ENCODE peak calls at places on chromosomes 7 and 10, in seven cellular contexts. T is NCI-H774; J is activated T-cell treated with anti-CD3 and anti-CD28 coated beads, Interleukin-2, amount 50 U/mL, for 24 hours; B is coronary artery; H is SW 1271; O is OCI-M1; G is IMR-90. F is an unnamed sample.

GRCh38 chr10:13885238-13885990 is 298.6 kb downstream of the PRPF18 start:
- DNase-seq in T (no peak), J (no peak), B (no peak), H (no peak), O (no peak), G (no peak), F (no peak)

GRCh38 chr10:43128958-43129706 is 9.1 kb upstream of the CSGALNACT2 start:
- DNase-seq in T (no peak), J (no peak), B (no peak), H (peak), O (peak), G (peak), F (no peak)

GRCh38 chr10:102775201-102775972 is 31.6 kb downstream of the WBP1L start:
- DNase-seq in T (no peak), J (no peak), B (peak), H (no peak), O (no peak), G (peak), F (no peak)

GRCh38 chr10:29617880-29618340 is 16.9 kb downstream of the SVIL start:
- DNase-seq in T (no peak), J (no peak), B (no peak), H (no peak), O (no peak), G (no peak), F (no peak)

GRCh38 chr7:100367676-100368613 is 5.3 kb upstream of the PILRA start:
- DNase-seq in T (no peak), J (no peak), B (no peak), H (no peak), O (no peak), G (no peak), F (no peak)

GRCh38 chr7:44469461-44469860 is 21.0 kb downstream of the NUDCD3 start:
- DNase-seq in T (no peak), J (no peak), B (no peak), H (no peak), O (no peak), G (no peak), F (no peak)

GRCh38 chr7:80940539-80941205 is 21.8 kb upstream of the SEMA3C start:
- DNase-seq in T (no peak), J (no peak), B (no peak), H (no peak), O (no peak), G (peak), F (no peak)

GRCh38 chr10:73186266-73186665 is 18.3 kb downstream of the FAM149B1 start:
- DNase-seq in T (no peak), J (no peak), B (no peak), H (no peak), O (no peak), G (no peak), F (no peak)

GRCh38 chr7:155227004-155227787 is 70.5 kb upstream of the INSIG1 start:
- DNase-seq in T (no peak), J (no peak), B (no peak), H (no peak), O (no peak), G (no peak), F (no peak)

GRCh38 chr7:104979167-104979841 is 34.7 kb upstream of the KMT2E start:
- DNase-seq in T (no peak), J (no peak), B (no peak), H (no peak), O (peak), G (peak), F (no peak)

GRCh38 chr10:19658131-19658530 is 158.1 kb upstream of the PLXDC2 start:
- DNase-seq in T (no peak), J (no peak), B (no peak), H (no peak), O (no peak), G (peak), F (no peak)

GRCh38 chr7:116311816-116312471 is 101.6 kb downstream of the TES start:
- DNase-seq in T (no peak), J (no peak), B (no peak), H (no peak), O (no peak), G (peak), F (no peak)

GRCh38 chr7:157769870-157770213 is 433.0 kb downstream of the DNAJB6 start:
- DNase-seq in T (no peak), J (no peak), B (no peak), H (no peak), O (no peak), G (no peak), F (no peak)

GRCh38 chr7:140534743-140535142 is 55.4 kb upstream of the MKRN1 start:
- DNase-seq in T (no peak), J (no peak), B (no peak), H (no peak), O (no peak), G (no peak), F (no peak)

GRCh38 chr7:143367972-143368371 is 5.5 kb upstream of the FAM131B start:
- DNase-seq in T (no peak), J (peak), B (no peak), H (no peak), O (no peak), G (no peak), F (no peak)

GRCh38 chr10:33041783-33042437 is 83.9 kb upstream of the ITGB1 start:
- DNase-seq in T (no peak), J (no peak), B (no peak), H (no peak), O (no peak), G (no peak), F (no peak)

GRCh38 chr7:22578048-22578770 is 78.2 kb upstream of the STEAP1B start:
- DNase-seq in T (no peak), J (no peak), B (no peak), H (peak), O (peak), G (peak), F (no peak)

GRCh38 chr7:24828871-24829661 is 71.8 kb upstream of the GSDME start:
- DNase-seq in T (no peak), J (no peak), B (no peak), H (peak), O (peak), G (no peak), F (peak)

GRCh38 chr7:82247814-82248433 is 195.7 kb downstream of the CACNA2D1 start:
- DNase-seq in T (no peak), J (no peak), B (no peak), H (peak), O (peak), G (peak), F (no peak)

GRCh38 chr7:142811154-142811737 is 40.5 kb downstream of the PRSS2 start:
- DNase-seq in T (no peak), J (peak), B (no peak), H (peak), O (peak), G (peak), F (peak)

GRCh38 chr10:103458720-103459119 is at the start of gene CALHM1:
- DNase-seq in T (peak), J (no peak), B (no peak), H (no peak), O (no peak), G (no peak), F (no peak)

GRCh38 chr7:154928136-154929005 is 74.6 kb downstream of the PAXIP1 start:
- DNase-seq in T (peak), J (peak), B (no peak), H (peak), O (peak), G (peak), F (peak)

GRCh38 chr10:101136708-101137121 is 5.6 kb downstream of the TLX1 start:
- DNase-seq in T (no peak), J (no peak), B (no peak), H (no peak), O (no peak), G (no peak), F (no peak)

GRCh38 chr7:143882611-143883078 is 19.3 kb downstream of the TCAF1 start:
- DNase-seq in T (peak), J (no peak), B (no peak), H (no peak), O (no peak), G (peak), F (no peak)

GRCh38 chr10:71263376-71263775 is 51.0 kb downstream of the UNC5B start:
- DNase-seq in T (no peak), J (no peak), B (no peak), H (no peak), O (no peak), G (no peak), F (no peak)

GRCh38 chr7:157355784-157356511 is 19.1 kb downstream of the DNAJB6 start:
- DNase-seq in T (no peak), J (no peak), B (no peak), H (peak), O (no peak), G (peak), F (no peak)